ENCODE peak calls at places on chromosomes 12 and 14, in ten cellular contexts. U is activated naive CD4-positive, alpha-beta T cell treated with anti-CD3 and anti-CD28 coated beads, Interleukin-2, amount 10 ng/mL, durations not matched to agents 7 days and 5 days; W is fibroblast of villous mesenchyme; L is cerebellum; O is Peyer's patch; G is Daoy; D is anterior cingulate cortex; J is tibial nerve; A is upper lobe of right lung; F is AG04449. P is an unnamed sample.

GRCh38 chr14:68444449-68445168 is 348.3 kb downstream of the ZFP36L1 start:
- DNase-seq in W (peak; percentile 45), F (no peak), L (no peak), U (no peak), A (no peak), D (no peak), G (peak; percentile 90), O (no peak), J (no peak), P (no peak)

GRCh38 chr14:91135039-91135438 is 21.2 kb downstream of the DGLUCY start:
- DNase-seq in W (no peak), J (no peak), O (no peak), D (no peak), U (no peak), G (no peak), L (no peak), F (no peak), A (no peak), P (no peak)

GRCh38 chr12:24937553-24938244 is 11.2 kb downstream of the BCAT1 start:
- DNase-seq in A (no peak), D (no peak), G (peak; percentile 65), U (no peak), J (no peak), L (no peak), W (peak; percentile 14), O (no peak), F (no peak), P (no peak)

GRCh38 chr14:52355016-52355430 is 40.9 kb downstream of the PTGER2 start:
- DNase-seq in O (no peak), J (no peak), W (peak; percentile 96), A (no peak), D (no peak), U (no peak), G (peak; percentile 92), L (no peak), F (peak; percentile 82), P (no peak)

GRCh38 chr12:28611115-28611435 is 420.8 kb downstream of the CCDC91 start:
- DNase-seq in A (no peak), O (no peak), L (no peak), D (no peak), J (no peak), U (no peak), G (peak; percentile 9), W (peak; percentile 92), F (peak; percentile 71), P (no peak)

GRCh38 chr12:26845984-26846383 is 13.0 kb upstream of the ITPR2 start:
- DNase-seq in L (no peak), F (peak; percentile 71), J (no peak), D (no peak), A (no peak), W (peak; percentile 99), U (no peak), O (no peak), G (peak; percentile 39), P (no peak)

GRCh38 chr14:94376108-94376975 is 12.1 kb downstream of the SERPINA1 start:
- DNase-seq in D (no peak), F (no peak), A (no peak), O (no peak), W (no peak), U (no peak), L (no peak), G (no peak), J (no peak), P (no peak)

GRCh38 chr12:121524196-121524930 is 56.5 kb downstream of the KDM2B start:
- DNase-seq in D (peak; percentile 49), A (no peak), L (no peak), G (no peak), U (no peak), J (no peak), F (no peak), O (no peak), W (no peak), P (no peak)

GRCh38 chr12:132201391-132202120 is 57.3 kb downstream of the NOC4L start:
- DNase-seq in G (no peak), J (no peak), U (no peak), D (no peak), W (no peak), O (no peak), F (no peak), L (no peak), A (no peak), P (no peak)

GRCh38 chr12:121610239-121611149 is 15.8 kb upstream of the ORAI1 start:
- DNase-seq in W (peak; percentile 96), J (no peak), D (peak; percentile 25), O (no peak), U (no peak), A (no peak), L (peak; percentile 26), G (no peak), F (no peak), P (no peak)

GRCh38 chr14:33362934-33363333 is 424.3 kb downstream of the NPAS3 start:
- DNase-seq in W (no peak), O (no peak), F (no peak), G (no peak), A (no peak), U (no peak), J (no peak), L (no peak), D (no peak), P (no peak)

GRCh38 chr12:98646165-98646764 is 1.2 kb downstream of the APAF1 start:
- DNase-seq in G (peak; percentile 12), F (no peak), A (no peak), L (no peak), J (no peak), O (no peak), D (no peak), U (no peak), W (peak; percentile 20), P (no peak)

GRCh38 chr14:30291216-30291615 is 267.7 kb upstream of the G2E3 start:
- DNase-seq in G (peak; percentile 63), L (no peak), F (no peak), J (no peak), W (no peak), U (no peak), A (no peak), D (no peak), O (no peak), P (no peak)

GRCh38 chr14:95200404-95200803 is 43.1 kb upstream of the DICER1 start:
- DNase-seq in O (no peak), F (no peak), A (peak; percentile 87), G (peak; percentile 18), D (no peak), U (no peak), J (no peak), L (no peak), W (no peak), P (no peak)

GRCh38 chr14:32205984-32206383 is 2.9 kb upstream of the RNU6-8 start:
- DNase-seq in L (no peak), J (no peak), A (no peak), O (no peak), W (no peak), D (no peak), F (no peak), U (no peak), G (no peak), P (no peak)

GRCh38 chr12:24048446-24048845 is 99.0 kb upstream of the SOX5 start:
- DNase-seq in D (no peak), F (no peak), G (no peak), J (no peak), U (no peak), L (no peak), O (no peak), A (no peak), W (no peak), P (no peak)

GRCh38 chr12:55727643-55728184 is 1.1 kb downstream of the CD63 start:
- DNase-seq in U (no peak), A (peak; percentile 91), L (no peak), D (no peak), J (peak; percentile 75), G (peak; percentile 59), O (no peak), F (no peak), W (peak; percentile 73), P (no peak)

GRCh38 chr12:100199347-100200136 is 1.1 kb upstream of the ACTR6 start:
- DNase-seq in W (no peak), G (peak; percentile 73), J (no peak), F (no peak), D (no peak), O (peak; percentile 94), L (peak; percentile 57), A (peak; percentile 93), U (peak; percentile 90), P (no peak)

GRCh38 chr12:57724936-57725740 is 13.4 kb downstream of the AGAP2 start:
- DNase-seq in A (no peak), J (no peak), O (no peak), F (no peak), W (no peak), D (no peak), L (no peak), U (no peak), G (no peak), P (no peak)

GRCh38 chr14:68784298-68784910 is 8.5 kb downstream of the ZFP36L1 start:
- DNase-seq in L (no peak), W (no peak), F (no peak), A (peak; percentile 70), D (no peak), O (peak; percentile 87), U (no peak), J (no peak), G (peak; percentile 92), P (no peak)

GRCh38 chr14:31690056-31690455 is 128.9 kb downstream of the NUBPL start:
- DNase-seq in D (no peak), G (no peak), L (no peak), U (no peak), A (no peak), J (no peak), F (no peak), O (no peak), W (peak; percentile 4), P (no peak)

GRCh38 chr12:2868986-2869385 is 8.0 kb downstream of the FOXM1 start:
- DNase-seq in D (no peak), O (no peak), U (no peak), G (no peak), J (no peak), L (no peak), W (no peak), A (no peak), F (no peak), P (no peak)

GRCh38 chr12:75602111-75602510 is 90.7 kb upstream of the KRR1 start:
- DNase-seq in G (no peak), A (no peak), L (no peak), F (no peak), U (no peak), D (no peak), W (no peak), O (no peak), J (no peak), P (no peak)

GRCh38 chr12:2640281-2640680 is 154.5 kb upstream of the FKBP4 start:
- DNase-seq in L (no peak), J (no peak), O (peak; percentile 28), D (no peak), F (no peak), W (no peak), A (no peak), G (no peak), U (peak; percentile 10), P (no peak)

GRCh38 chr12:119803391-119803791 is 73.7 kb downstream of the CIT start:
- DNase-seq in W (peak; percentile 58), D (peak; percentile 25), G (no peak), F (no peak), U (no peak), A (no peak), O (no peak), L (peak; percentile 73), J (peak; percentile 9), P (peak; percentile 32)

P was measured in hypothalamus.